ENCODE peak calls at places on chromosomes 7 and 10, in ten cellular contexts. A is AG10803, Y is neural progenitor cell, Q is AG04449, K is fibroblast of pulmonary artery, X is retinal pigment epithelial cell, W is GM23338, R is AG04450, J is lower lobe of right lung, G is BE2C. H is an unnamed sample.
A peak's percentile ranks its signal among the peaks of the same experiment; 100 is the strongest.

GRCh38 chr7:30928254-30928872 is 16.7 kb downstream of the AQP1 start:
- DNase-seq in A (no peak), Y (no peak), Q (no peak), K (no peak), X (no peak), W (no peak), R (no peak), J (no peak), G (no peak), H (no peak)

GRCh38 chr10:43258032-43258921 is 8.6 kb downstream of the RASGEF1A start:
- DNase-seq in A (no peak), Y (no peak), Q (no peak), K (no peak), X (no peak), W (no peak), R (no peak), J (no peak), G (no peak), H (no peak)

GRCh38 chr10:70442332-70442988 is 979 bp upstream of the NODAL start:
- DNase-seq in A (no peak), Y (no peak), Q (no peak), K (no peak), X (no peak), W (peak; percentile 96), R (no peak), J (no peak), G (no peak), H (no peak)

GRCh38 chr10:22849077-22849810 is 78.6 kb upstream of the ARMC3 start:
- DNase-seq in A (peak; percentile 34), Y (no peak), Q (no peak), K (peak; percentile 81), X (peak; percentile 91), W (no peak), R (no peak), J (peak; percentile 77), G (no peak), H (no peak)

GRCh38 chr7:38660427-38661099 is 29.4 kb upstream of the AMPH start:
- DNase-seq in A (peak; percentile 61), Y (peak; percentile 73), Q (no peak), K (peak; percentile 68), X (no peak), W (peak; percentile 84), R (no peak), J (peak; percentile 62), G (peak; percentile 25), H (no peak)

GRCh38 chr7:143299346-143299745 is 11.2 kb downstream of the CASP2 start:
- DNase-seq in A (peak; percentile 22), Y (no peak), Q (no peak), K (no peak), X (no peak), W (no peak), R (no peak), J (no peak), G (no peak), H (no peak)

GRCh38 chr10:49647985-49648795 is 31.3 kb upstream of the C10orf53 start:
- DNase-seq in A (no peak), Y (no peak), Q (no peak), K (no peak), X (no peak), W (no peak), R (no peak), J (no peak), G (no peak), H (no peak)

GRCh38 chr10:60883187-60883586 is 60.8 kb downstream of the RHOBTB1 start:
- DNase-seq in A (no peak), Y (peak; percentile 51), Q (no peak), K (peak; percentile 54), X (peak; percentile 78), W (peak; percentile 44), R (no peak), J (no peak), G (peak; percentile 34), H (no peak)

GRCh38 chr10:18455086-18455884 is 196.1 kb downstream of the NSUN6 start:
- DNase-seq in A (peak; percentile 24), Y (no peak), Q (no peak), K (no peak), X (no peak), W (no peak), R (no peak), J (no peak), G (no peak), H (no peak)

GRCh38 chr7:30149640-30150272 is 15.0 kb downstream of the MTURN start:
- DNase-seq in A (no peak), Y (no peak), Q (no peak), K (no peak), X (no peak), W (no peak), R (no peak), J (no peak), G (no peak), H (no peak)

GRCh38 chr10:109306698-109307097 is 616.6 kb downstream of the XPNPEP1 start:
- DNase-seq in A (no peak), Y (no peak), Q (no peak), K (no peak), X (no peak), W (no peak), R (no peak), J (no peak), G (no peak), H (no peak)

GRCh38 chr7:22730921-22731654 is 4.1 kb downstream of the IL6 start:
- DNase-seq in A (peak; percentile 88), Y (no peak), Q (no peak), K (peak; percentile 51), X (no peak), W (no peak), R (no peak), J (no peak), G (no peak), H (peak; percentile 66)

GRCh38 chr7:22726849-22727792 is at the start of gene IL6:
- DNase-seq in A (peak; percentile 98), Y (peak; percentile 48), Q (peak; percentile 86), K (peak; percentile 96), X (peak; percentile 88), W (peak; percentile 61), R (peak; percentile 83), J (peak; percentile 83), G (peak; percentile 85), H (peak; percentile 94)

GRCh38 chr7:22726345-22726848 is 603 bp upstream of the IL6 start:
- DNase-seq in A (peak; percentile 85), Y (peak; percentile 71), Q (no peak), K (peak; percentile 92), X (peak; percentile 73), W (peak; percentile 90), R (peak; percentile 62), J (peak; percentile 66), G (peak; percentile 19), H (peak; percentile 74)

GRCh38 chr7:22729180-22729579 is 2.2 kb downstream of the IL6 start:
- DNase-seq in A (peak; percentile 25), Y (no peak), Q (no peak), K (peak; percentile 33), X (no peak), W (no peak), R (no peak), J (no peak), G (no peak), H (no peak)

GRCh38 chr7:22728416-22729029 is 1.5 kb downstream of the IL6 start:
- DNase-seq in A (peak; percentile 73), Y (peak; percentile 51), Q (no peak), K (peak; percentile 86), X (no peak), W (peak; percentile 79), R (no peak), J (no peak), G (no peak), H (peak; percentile 57)
- TF ChIP-seq CTCF in A (peak; percentile 64), Y (peak; percentile 58), Q (peak; percentile 26), K (peak; percentile 68), X (peak; percentile 70), W (peak; percentile 66), R (peak; percentile 61), J (peak; percentile 52), G (peak; percentile 59), H (peak; percentile 73)

DNA sequence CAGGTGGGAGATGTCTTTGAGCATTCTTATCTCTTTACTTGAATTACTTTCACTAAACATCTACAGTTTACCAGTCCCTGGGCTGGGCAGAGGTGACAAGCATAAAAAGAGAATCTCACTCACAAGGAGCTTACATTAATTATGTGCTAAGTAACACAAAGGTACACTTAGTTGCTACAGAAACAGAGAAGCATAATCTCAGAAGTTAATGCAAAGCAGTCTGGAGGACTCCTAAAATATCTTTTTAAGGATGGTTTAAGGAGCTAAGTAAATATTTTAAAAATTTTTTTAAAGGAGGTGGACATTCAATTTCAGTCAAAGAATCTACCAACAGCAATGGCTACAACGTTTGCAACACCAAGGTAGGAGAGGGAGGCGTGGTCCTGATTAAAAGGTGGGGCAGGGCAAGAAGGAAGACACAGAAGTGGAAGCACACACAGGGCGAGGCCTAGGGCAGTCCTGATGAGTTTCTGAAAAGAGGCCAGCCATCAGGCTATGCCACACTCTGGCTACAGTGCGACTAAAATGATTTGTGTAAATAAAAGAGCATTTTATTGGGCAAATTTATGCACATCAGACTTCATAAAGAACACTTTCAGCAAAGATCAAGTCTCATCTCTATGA is 5.3 kb downstream of the LARP4B start:
- DNase-seq in A (no peak), Y (no peak), Q (no peak), K (no peak), X (no peak), W (no peak), R (no peak), J (peak; percentile 60), G (no peak), H (no peak)
- H3K4me3 ChIP-seq in A (no peak overlapping the region), Y (no peak overlapping the region), Q (no peak overlapping the region), K (no peak overlapping the region), X (no peak overlapping the region), W (no peak overlapping the region), R (no peak overlapping the region), J (no peak overlapping the region), G (no peak overlapping the region), H (no peak overlapping the region)

DNA sequence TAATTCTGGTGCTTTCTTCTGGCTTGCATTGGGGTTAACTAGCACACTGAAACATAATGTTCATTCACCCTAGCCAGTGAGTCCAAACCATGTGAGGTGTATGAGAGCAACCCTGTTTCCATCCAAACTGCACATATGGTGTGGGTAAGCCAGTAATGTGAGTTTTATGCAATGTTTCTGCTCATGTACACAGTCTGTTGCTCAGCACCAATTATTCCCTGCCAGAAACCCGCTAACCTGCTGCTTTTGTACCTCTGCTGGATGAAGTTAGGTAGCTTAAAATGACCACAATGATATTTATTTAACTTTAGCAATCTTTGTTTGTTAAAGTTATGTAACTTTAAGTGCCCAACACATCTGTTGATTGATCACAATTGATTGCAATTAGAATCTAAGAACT is 93.7 kb upstream of the RPA3 start:
- DNase-seq in A (peak; percentile 29), Y (no peak), Q (no peak), K (no peak), X (no peak), W (no peak), R (no peak), J (no peak), G (no peak), H (no peak)
- TF ChIP-seq CTCF in A (no peak), Y (no peak), Q (no peak), K (no peak), X (no peak), W (no peak), R (no peak), J (no peak), G (no peak), H (no peak)

DNA sequence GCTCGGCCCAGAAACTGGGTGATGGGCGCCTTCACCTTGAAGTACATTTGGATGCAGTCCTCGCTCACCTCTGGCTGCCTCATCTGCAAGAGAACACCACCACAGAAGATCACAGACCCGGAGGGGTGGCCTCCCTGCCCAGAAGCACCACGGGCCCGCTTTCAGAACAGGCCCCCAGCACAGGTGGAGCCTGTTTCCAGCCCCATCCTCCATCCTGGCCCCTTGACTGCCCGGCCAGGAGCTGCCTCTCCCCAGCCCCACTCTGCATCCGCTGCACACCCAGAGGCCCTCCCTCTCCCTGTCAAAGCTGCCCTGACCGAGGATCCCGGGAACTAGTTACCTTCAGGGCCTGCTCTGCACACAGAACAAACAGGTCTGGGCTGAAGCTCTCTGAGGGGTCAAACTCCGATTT is 724 bp downstream of the CFAP46 start:
- DNase-seq in A (no peak), Y (no peak), Q (no peak), K (no peak), X (no peak), W (no peak), R (no peak), J (no peak), G (no peak), H (no peak)
- H3K4me3 ChIP-seq in A (peak overlapping the region; percentile 49), Y (peak overlapping the region; percentile 58), Q (peak overlapping the region; percentile 60), K (peak overlapping the region; percentile 57), X (peak overlapping the region; percentile 47), W (peak overlapping the region; percentile 62), R (peak overlapping the region; percentile 59), J (peak overlapping the region; percentile 45), G (no peak overlapping the region), H (peak overlapping the region; percentile 70)